ENCODE peak calls at places on chromosomes 1 and 21, in six cellular contexts. One of them, this sample, is unnamed.

GRCh38 chr1:209023790-209024189 is 559.7 kb upstream of the CAMK1G start:
- DNase-seq in GM23248: no peak
- DNase-seq in HCT116: no peak
- DNase-seq in neural progenitor cell: no peak
- DNase-seq in PC-9: no peak
- DNase-seq in GM23338: no peak
- DNase-seq in this sample: no peak

GRCh38 chr21:34801519-34802132 is 132.8 kb downstream of the CLIC6 start:
- DNase-seq in GM23248: no peak
- DNase-seq in HCT116: no peak
- DNase-seq in neural progenitor cell: no peak
- DNase-seq in PC-9: no peak
- DNase-seq in GM23338: peak; percentile 76
- DNase-seq in this sample: peak; percentile 37

GRCh38 chr1:245867724-245868123 is 639.4 kb downstream of the SMYD3 start:
- DNase-seq in GM23248: no peak
- DNase-seq in HCT116: no peak
- DNase-seq in neural progenitor cell: no peak
- DNase-seq in PC-9: no peak
- DNase-seq in GM23338: no peak
- DNase-seq in this sample: no peak

GRCh38 chr1:24903955-24904730 is 25.9 kb downstream of the RUNX3 start:
- DNase-seq in GM23248: no peak
- DNase-seq in HCT116: no peak
- DNase-seq in neural progenitor cell: no peak
- DNase-seq in PC-9: no peak
- DNase-seq in GM23338: no peak
- DNase-seq in this sample: no peak

GRCh38 chr21:34580181-34580700 is 34.7 kb downstream of the RCAN1 start:
- DNase-seq in GM23248: peak; percentile 47
- DNase-seq in HCT116: no peak
- DNase-seq in neural progenitor cell: no peak
- DNase-seq in PC-9: peak; percentile 76
- DNase-seq in GM23338: no peak
- DNase-seq in this sample: no peak

GRCh38 chr1:38451541-38451993 is 405.0 kb upstream of the POU3F1 start:
- DNase-seq in GM23248: peak; percentile 76
- DNase-seq in HCT116: no peak
- DNase-seq in neural progenitor cell: peak; percentile 52
- DNase-seq in PC-9: no peak
- DNase-seq in GM23338: peak; percentile 58
- DNase-seq in this sample: peak; percentile 21

GRCh38 chr1:238892612-238893011 is 493.8 kb upstream of the CHRM3 start:
- DNase-seq in GM23248: peak; percentile 0
- DNase-seq in HCT116: no peak
- DNase-seq in neural progenitor cell: no peak
- DNase-seq in PC-9: no peak
- DNase-seq in GM23338: no peak
- DNase-seq in this sample: no peak

GRCh38 chr1:3548156-3548893 is 63.0 kb downstream of the MEGF6 start:
- DNase-seq in GM23248: no peak
- DNase-seq in HCT116: no peak
- DNase-seq in neural progenitor cell: peak; percentile 31
- DNase-seq in PC-9: no peak
- DNase-seq in GM23338: no peak
- DNase-seq in this sample: no peak

GRCh38 chr1:116720406-116721071 is 33.7 kb upstream of the CD2 start:
- DNase-seq in GM23248: no peak
- DNase-seq in HCT116: no peak
- DNase-seq in neural progenitor cell: no peak
- DNase-seq in PC-9: no peak
- DNase-seq in GM23338: no peak
- DNase-seq in this sample: no peak

GRCh38 chr1:198651685-198652400 is 13.0 kb downstream of the PTPRC start:
- DNase-seq in GM23248: no peak
- DNase-seq in HCT116: no peak
- DNase-seq in neural progenitor cell: no peak
- DNase-seq in PC-9: no peak
- DNase-seq in GM23338: no peak
- DNase-seq in this sample: no peak

GRCh38 chr1:198648584-198648983 is 9.7 kb downstream of the PTPRC start:
- DNase-seq in GM23248: no peak
- DNase-seq in HCT116: no peak
- DNase-seq in neural progenitor cell: no peak
- DNase-seq in PC-9: no peak
- DNase-seq in GM23338: no peak
- DNase-seq in this sample: no peak

GRCh38 chr1:198649598-198650338 is 10.9 kb downstream of the PTPRC start:
- DNase-seq in GM23248: no peak
- DNase-seq in HCT116: no peak
- DNase-seq in neural progenitor cell: no peak
- DNase-seq in PC-9: no peak
- DNase-seq in GM23338: no peak
- DNase-seq in this sample: no peak

GRCh38 chr1:198653815-198654413 is 15.1 kb downstream of the PTPRC start:
- DNase-seq in GM23248: no peak
- DNase-seq in HCT116: no peak
- DNase-seq in neural progenitor cell: no peak
- DNase-seq in PC-9: no peak
- DNase-seq in GM23338: no peak
- DNase-seq in this sample: no peak

DNA sequence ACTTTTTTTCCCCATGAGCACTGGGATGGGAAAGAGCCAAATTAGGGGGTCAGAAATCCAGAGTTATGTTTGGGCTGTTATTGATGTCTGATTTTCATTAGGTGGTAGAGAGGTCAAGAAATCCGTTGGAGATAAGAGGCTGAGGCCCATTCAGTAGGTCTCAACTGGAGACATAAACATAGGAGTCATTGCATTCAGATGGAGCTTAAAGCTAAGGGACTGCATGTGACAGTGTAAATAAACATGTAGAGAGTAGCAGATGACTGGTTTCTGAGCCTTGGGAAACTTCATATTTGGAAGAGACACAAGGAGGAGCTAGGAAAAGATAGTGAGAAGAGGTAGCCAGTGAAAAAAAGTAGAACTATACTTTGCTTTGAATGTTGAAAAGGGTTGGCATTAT is 11.7 kb downstream of the PTPRC start:
- DNase-seq in GM23248: no peak
- DNase-seq in HCT116: no peak
- DNase-seq in neural progenitor cell: no peak
- DNase-seq in PC-9: no peak
- DNase-seq in GM23338: no peak
- DNase-seq in this sample: no peak
- TF ChIP-seq EZH2 in GM23248: no peak
- TF ChIP-seq EZH2 in HCT116: no peak
- TF ChIP-seq EZH2 in neural progenitor cell: no peak
- TF ChIP-seq EZH2 in PC-9: no peak
- TF ChIP-seq EZH2 in GM23338: no peak
- TF ChIP-seq EZH2 in this sample: no peak

DNA sequence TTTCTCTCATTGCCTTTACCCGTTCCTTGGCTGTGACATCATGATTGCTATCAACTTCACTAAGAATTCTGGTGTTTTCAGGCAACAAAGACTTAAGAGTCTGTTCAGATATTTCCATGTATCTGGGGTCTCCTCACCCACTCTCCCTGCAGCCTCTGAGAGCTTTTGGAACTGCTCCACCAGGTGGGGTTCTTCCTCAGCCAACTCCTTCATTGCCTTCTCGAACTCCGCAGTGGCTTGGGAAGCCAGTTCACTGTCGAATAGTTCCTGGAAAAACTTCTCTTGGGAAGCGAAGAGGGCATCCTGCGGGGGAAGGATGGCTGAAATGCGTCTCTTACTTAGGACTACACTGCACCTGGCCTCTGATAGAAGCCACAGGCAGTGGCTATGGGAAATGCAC is 2.1 kb downstream of the PEX19 start:
- DNase-seq in GM23248: no peak
- DNase-seq in HCT116: no peak
- DNase-seq in neural progenitor cell: peak; percentile 24
- DNase-seq in PC-9: no peak
- DNase-seq in GM23338: peak; percentile 46
- DNase-seq in this sample: no peak
- TF ChIP-seq EZH2 in GM23248: no peak
- TF ChIP-seq EZH2 in HCT116: no peak
- TF ChIP-seq EZH2 in neural progenitor cell: no peak
- TF ChIP-seq EZH2 in PC-9: no peak
- TF ChIP-seq EZH2 in GM23338: no peak
- TF ChIP-seq EZH2 in this sample: no peak

GRCh38 chr1:165444897-165445370 is at the start of gene RXRG:
- DNase-seq in GM23248: peak; percentile 26
- DNase-seq in HCT116: no peak
- DNase-seq in neural progenitor cell: peak; percentile 87
- DNase-seq in PC-9: no peak
- DNase-seq in GM23338: peak; percentile 74
- DNase-seq in this sample: no peak
- TF ChIP-seq EZH2 in GM23248: no peak
- TF ChIP-seq EZH2 in HCT116: no peak
- TF ChIP-seq EZH2 in neural progenitor cell: peak; percentile 40
- TF ChIP-seq EZH2 in PC-9: no peak
- TF ChIP-seq EZH2 in GM23338: peak; percentile 25
- TF ChIP-seq EZH2 in this sample: no peak

GRCh38 chr21:32956257-32956656 is 69.5 kb upstream of the OLIG2 start:
- DNase-seq in GM23248: no peak
- DNase-seq in HCT116: no peak
- DNase-seq in neural progenitor cell: no peak
- DNase-seq in PC-9: no peak
- DNase-seq in GM23338: no peak
- DNase-seq in this sample: no peak

GRCh38 chr21:32951041-32951440 is 74.7 kb upstream of the OLIG2 start:
- DNase-seq in GM23248: no peak
- DNase-seq in HCT116: no peak
- DNase-seq in neural progenitor cell: peak; percentile 90
- DNase-seq in PC-9: no peak
- DNase-seq in GM23338: peak; percentile 49
- DNase-seq in this sample: no peak

GRCh38 chr21:32954353-32954752 is 71.4 kb upstream of the OLIG2 start:
- DNase-seq in GM23248: no peak
- DNase-seq in HCT116: no peak
- DNase-seq in neural progenitor cell: no peak
- DNase-seq in PC-9: no peak
- DNase-seq in GM23338: no peak
- DNase-seq in this sample: no peak

GRCh38 chr21:32958288-32958992 is 67.3 kb upstream of the OLIG2 start:
- DNase-seq in GM23248: no peak
- DNase-seq in HCT116: no peak
- DNase-seq in neural progenitor cell: no peak
- DNase-seq in PC-9: no peak
- DNase-seq in GM23338: peak; percentile 54
- DNase-seq in this sample: no peak

GRCh38 chr21:32955307-32955937 is 70.3 kb upstream of the OLIG2 start:
- DNase-seq in GM23248: no peak
- DNase-seq in HCT116: no peak
- DNase-seq in neural progenitor cell: peak; percentile 82
- DNase-seq in PC-9: no peak
- DNase-seq in GM23338: no peak
- DNase-seq in this sample: no peak
- TF ChIP-seq EZH2 in GM23248: no peak
- TF ChIP-seq EZH2 in HCT116: no peak
- TF ChIP-seq EZH2 in neural progenitor cell: no peak
- TF ChIP-seq EZH2 in PC-9: no peak
- TF ChIP-seq EZH2 in GM23338: no peak
- TF ChIP-seq EZH2 in this sample: no peak

GRCh38 chr1:20555758-20556120 is 3.4 kb downstream of the FAM43B start:
- DNase-seq in GM23248: no peak
- DNase-seq in HCT116: no peak
- DNase-seq in neural progenitor cell: no peak
- DNase-seq in PC-9: no peak
- DNase-seq in GM23338: no peak
- DNase-seq in this sample: no peak

GRCh38 chr1:20555025-20555757 is 2.8 kb downstream of the FAM43B start:
- DNase-seq in GM23248: peak; percentile 70
- DNase-seq in HCT116: no peak
- DNase-seq in neural progenitor cell: no peak
- DNase-seq in PC-9: no peak
- DNase-seq in GM23338: no peak
- DNase-seq in this sample: no peak

GRCh38 chr1:20552728-20553571 is 577 bp downstream of the FAM43B start:
- DNase-seq in GM23248: peak; percentile 60
- DNase-seq in HCT116: no peak
- DNase-seq in neural progenitor cell: peak; percentile 85
- DNase-seq in PC-9: no peak
- DNase-seq in GM23338: peak; percentile 58
- DNase-seq in this sample: no peak

GRCh38 chr1:20551161-20551560 is 1.2 kb upstream of the FAM43B start:
- DNase-seq in GM23248: no peak
- DNase-seq in HCT116: no peak
- DNase-seq in neural progenitor cell: no peak
- DNase-seq in PC-9: no peak
- DNase-seq in GM23338: no peak
- DNase-seq in this sample: no peak

GRCh38 chr1:20551945-20552727 is at the start of gene FAM43B:
- DNase-seq in GM23248: peak; percentile 61
- DNase-seq in HCT116: no peak
- DNase-seq in neural progenitor cell: peak; percentile 86
- DNase-seq in PC-9: no peak
- DNase-seq in GM23338: peak; percentile 78
- DNase-seq in this sample: peak; percentile 75
- TF ChIP-seq EZH2 in GM23248: peak; percentile 24
- TF ChIP-seq EZH2 in HCT116: no peak
- TF ChIP-seq EZH2 in neural progenitor cell: no peak
- TF ChIP-seq EZH2 in PC-9: no peak
- TF ChIP-seq EZH2 in GM23338: peak; percentile 72
- TF ChIP-seq EZH2 in this sample: no peak

GRCh38 chr1:54996869-54997710 is 1.6 kb upstream of the BSND start:
- DNase-seq in GM23248: peak; percentile 39
- DNase-seq in HCT116: no peak
- DNase-seq in neural progenitor cell: peak; percentile 48
- DNase-seq in PC-9: no peak
- DNase-seq in GM23338: peak; percentile 43
- DNase-seq in this sample: peak; percentile 40
- TF ChIP-seq EZH2 in GM23248: peak; percentile 57
- TF ChIP-seq EZH2 in HCT116: no peak
- TF ChIP-seq EZH2 in neural progenitor cell: peak; percentile 86
- TF ChIP-seq EZH2 in PC-9: no peak
- TF ChIP-seq EZH2 in GM23338: no peak
- TF ChIP-seq EZH2 in this sample: no peak

GRCh38 chr1:168114845-168115244 is 21.9 kb downstream of the GPR161 start:
- DNase-seq in GM23248: no peak
- DNase-seq in HCT116: no peak
- DNase-seq in neural progenitor cell: no peak
- DNase-seq in PC-9: no peak
- DNase-seq in GM23338: no peak
- DNase-seq in this sample: no peak

GRCh38 chr1:168106274-168106673 is 30.5 kb downstream of the GPR161 start:
- DNase-seq in GM23248: no peak
- DNase-seq in HCT116: no peak
- DNase-seq in neural progenitor cell: no peak
- DNase-seq in PC-9: no peak
- DNase-seq in GM23338: no peak
- DNase-seq in this sample: no peak

GRCh38 chr1:168105846-168106245 is 30.9 kb downstream of the GPR161 start:
- DNase-seq in GM23248: no peak
- DNase-seq in HCT116: no peak
- DNase-seq in neural progenitor cell: no peak
- DNase-seq in PC-9: no peak
- DNase-seq in GM23338: peak; percentile 25
- DNase-seq in this sample: no peak

GRCh38 chr1:168112673-168113305 is 23.9 kb downstream of the GPR161 start:
- DNase-seq in GM23248: peak; percentile 64
- DNase-seq in HCT116: no peak
- DNase-seq in neural progenitor cell: no peak
- DNase-seq in PC-9: peak; percentile 38
- DNase-seq in GM23338: no peak
- DNase-seq in this sample: peak; percentile 55

GRCh38 chr1:168110896-168111545 is 25.7 kb downstream of the GPR161 start:
- DNase-seq in GM23248: peak; percentile 48
- DNase-seq in HCT116: peak; percentile 12
- DNase-seq in neural progenitor cell: peak; percentile 73
- DNase-seq in PC-9: no peak
- DNase-seq in GM23338: peak; percentile 69
- DNase-seq in this sample: peak; percentile 42
- TF ChIP-seq EZH2 in GM23248: no peak
- TF ChIP-seq EZH2 in HCT116: no peak
- TF ChIP-seq EZH2 in neural progenitor cell: no peak
- TF ChIP-seq EZH2 in PC-9: no peak
- TF ChIP-seq EZH2 in GM23338: no peak
- TF ChIP-seq EZH2 in this sample: no peak

This sample was measured in K562.